ENCODE peak calls at places on chromosomes 5 and 9, in four cellular contexts. S is HepG2, N is fibroblast of lung, V is left cardiac atrium. O is an unnamed sample.

GRCh38 chr5:16897800-16898199 is 38.3 kb downstream of the MYO10 start:
- DNase-seq in S (no peak), V (no peak), N (no peak), O (no peak)

GRCh38 chr5:150411245-150411979 is 1.3 kb downstream of the CD74 start:
- DNase-seq in N (no peak), V (peak), S (no peak), O (no peak)

GRCh38 chr9:104386425-104387069 is 117.5 kb upstream of the OR13F1 start:
- DNase-seq in S (peak), N (peak), V (no peak), O (no peak)

GRCh38 chr5:53730938-53731337 is 170.5 kb downstream of the NDUFS4 start:
- DNase-seq in N (no peak), S (no peak), V (no peak), O (no peak)

GRCh38 chr9:4640027-4640426 is 22.1 kb upstream of the PLPP6 start:
- DNase-seq in S (peak), N (no peak), V (no peak), O (no peak)

GRCh38 chr9:69215774-69216482 is 41.9 kb downstream of the TJP2 start:
- DNase-seq in V (no peak), N (peak), S (no peak), O (no peak)

GRCh38 chr5:76153996-76154395 is 70.8 kb downstream of the SV2C start:
- DNase-seq in V (no peak), N (no peak), S (no peak), O (no peak)

GRCh38 chr9:70602364-70603019 is 188.0 kb upstream of the KLF9 start:
- DNase-seq in N (peak), V (peak), S (peak), O (peak)

GRCh38 chr5:126531543-126532120 is 63.4 kb downstream of the ALDH7A1 start:
- DNase-seq in N (no peak), V (no peak), S (peak), O (no peak)

GRCh38 chr5:168152660-168153059 is 138.8 kb upstream of the WWC1 start:
- DNase-seq in N (peak), V (no peak), S (no peak), O (no peak)

GRCh38 chr9:91896513-91897121 is 53.4 kb downstream of the ROR2 start:
- DNase-seq in N (peak), V (peak), S (no peak), O (no peak)

O was measured in MG63.